ENCODE peak calls at places on chromosomes 1 and 21, in six cellular contexts. X is stomach, W is AG04449, M is fibroblast of pulmonary artery, T is dorsolateral prefrontal cortex, O is mucosa of descending colon. J is an unnamed sample.

GRCh38 chr1:197838836-197839235 is 63.6 kb upstream of the DENND1B start:
- DNase-seq in W (peak; percentile 50), M (peak; percentile 86), T (no peak), O (no peak), X (no peak), J (peak; percentile 45)

GRCh38 chr1:97277891-97278662 is 556.5 kb downstream of the PTBP2 start:
- DNase-seq in X (no peak), M (peak; percentile 87), T (no peak), O (no peak), W (peak; percentile 5), J (peak; percentile 43)

GRCh38 chr1:98292994-98293393 is 368.5 kb upstream of the SNX7 start:
- DNase-seq in W (no peak), M (no peak), O (no peak), T (no peak), X (no peak), J (no peak)

GRCh38 chr1:173431663-173432045 is 45.5 kb upstream of the PRDX6 start:
- DNase-seq in W (no peak), O (no peak), X (no peak), T (no peak), M (no peak), J (no peak)

GRCh38 chr1:18230840-18231239 is 123.2 kb downstream of the IGSF21 start:
- DNase-seq in T (no peak), O (no peak), M (no peak), X (no peak), W (no peak), J (no peak)

GRCh38 chr21:24148461-24148860 is 1458.8 kb downstream of the MRPL39 start:
- DNase-seq in W (no peak), X (no peak), M (no peak), T (no peak), O (no peak), J (no peak)

GRCh38 chr1:86773331-86774288 is 69.2 kb downstream of the SH3GLB1 start:
- DNase-seq in O (no peak), X (no peak), M (no peak), T (no peak), W (no peak), J (no peak)

GRCh38 chr1:21786640-21787039 is 3.7 kb upstream of the USP48 start:
- DNase-seq in T (no peak), X (no peak), W (no peak), O (no peak), M (no peak), J (no peak)

GRCh38 chr1:205729945-205730610 is 19.9 kb downstream of the NUCKS1 start:
- DNase-seq in O (no peak), W (no peak), T (no peak), X (no peak), M (no peak), J (no peak)

GRCh38 chr1:1630965-1631792 is 794 bp upstream of the MMP23B start:
- DNase-seq in W (no peak), X (peak; percentile 42), O (peak; percentile 72), M (peak; percentile 29), T (peak; percentile 44), J (no peak)

GRCh38 chr1:161119017-161119378 is 1.1 kb downstream of the NIT1 start:
- DNase-seq in M (peak; percentile 25), W (no peak), X (peak; percentile 43), T (no peak), O (peak; percentile 60), J (no peak)

GRCh38 chr1:169483500-169483966 is 2.2 kb downstream of the SLC19A2 start:
- DNase-seq in M (peak; percentile 49), X (peak; percentile 62), T (no peak), O (no peak), W (no peak), J (no peak)

GRCh38 chr1:17293681-17294415 is 14.1 kb upstream of the PADI4 start:
- DNase-seq in W (no peak), T (no peak), M (no peak), O (no peak), X (no peak), J (no peak)

GRCh38 chr1:236063919-236064673 is 794 bp downstream of the NID1 start:
- DNase-seq in T (no peak), O (peak; percentile 54), X (peak; percentile 64), M (peak; percentile 76), W (no peak), J (no peak)

GRCh38 chr1:226548281-226549093 is at the start of gene STUM:
- DNase-seq in M (peak; percentile 27), O (peak; percentile 57), X (peak; percentile 42), W (no peak), T (no peak), J (no peak)
- H3K4me3 ChIP-seq in M (peak within 1 kb of the TSS; percentile 19), O (no peak within 1 kb of the TSS), X (peak within 1 kb of the TSS; percentile 61), W (peak within 1 kb of the TSS; percentile 29), T (peak within 1 kb of the TSS; percentile 70), J (peak within 1 kb of the TSS; percentile 7)

GRCh38 chr1:200908158-200908868 is 13.6 kb downstream of the INAVA start:
- DNase-seq in X (no peak), W (no peak), M (no peak), O (peak; percentile 55), T (no peak), J (no peak)
- H3K4me3 ChIP-seq in X (no peak overlapping the region), W (no peak overlapping the region), M (no peak overlapping the region), O (no peak overlapping the region), T (no peak overlapping the region), J (no peak overlapping the region)

GRCh38 chr21:37006243-37006520 is 320 bp upstream of the RIPPLY3 start:
- DNase-seq in T (no peak), M (no peak), X (no peak), O (no peak), W (no peak), J (no peak)
- H3K4me3 ChIP-seq in T (peak overlapping the region; percentile 57), M (peak overlapping the region; percentile 42), X (peak overlapping the region; percentile 47), O (no peak overlapping the region), W (peak overlapping the region; percentile 51), J (peak overlapping the region; percentile 47)

GRCh38 chr1:246790364-246790763 is 66.2 kb downstream of the SCCPDH start:
- DNase-seq in X (no peak), T (no peak), M (no peak), W (no peak), O (no peak), J (no peak)

GRCh38 chr1:246790833-246791232 is 66.6 kb downstream of the SCCPDH start:
- DNase-seq in X (no peak), W (no peak), M (no peak), O (no peak), T (no peak), J (no peak)

GRCh38 chr1:246788895-246789338 is 64.7 kb downstream of the SCCPDH start:
- DNase-seq in X (no peak), T (no peak), O (no peak), M (peak; percentile 24), W (no peak), J (no peak)

GRCh38 chr1:246791303-246791918 is 67.2 kb downstream of the SCCPDH start:
- DNase-seq in O (no peak), W (no peak), T (no peak), M (no peak), X (no peak), J (no peak)

DNA sequence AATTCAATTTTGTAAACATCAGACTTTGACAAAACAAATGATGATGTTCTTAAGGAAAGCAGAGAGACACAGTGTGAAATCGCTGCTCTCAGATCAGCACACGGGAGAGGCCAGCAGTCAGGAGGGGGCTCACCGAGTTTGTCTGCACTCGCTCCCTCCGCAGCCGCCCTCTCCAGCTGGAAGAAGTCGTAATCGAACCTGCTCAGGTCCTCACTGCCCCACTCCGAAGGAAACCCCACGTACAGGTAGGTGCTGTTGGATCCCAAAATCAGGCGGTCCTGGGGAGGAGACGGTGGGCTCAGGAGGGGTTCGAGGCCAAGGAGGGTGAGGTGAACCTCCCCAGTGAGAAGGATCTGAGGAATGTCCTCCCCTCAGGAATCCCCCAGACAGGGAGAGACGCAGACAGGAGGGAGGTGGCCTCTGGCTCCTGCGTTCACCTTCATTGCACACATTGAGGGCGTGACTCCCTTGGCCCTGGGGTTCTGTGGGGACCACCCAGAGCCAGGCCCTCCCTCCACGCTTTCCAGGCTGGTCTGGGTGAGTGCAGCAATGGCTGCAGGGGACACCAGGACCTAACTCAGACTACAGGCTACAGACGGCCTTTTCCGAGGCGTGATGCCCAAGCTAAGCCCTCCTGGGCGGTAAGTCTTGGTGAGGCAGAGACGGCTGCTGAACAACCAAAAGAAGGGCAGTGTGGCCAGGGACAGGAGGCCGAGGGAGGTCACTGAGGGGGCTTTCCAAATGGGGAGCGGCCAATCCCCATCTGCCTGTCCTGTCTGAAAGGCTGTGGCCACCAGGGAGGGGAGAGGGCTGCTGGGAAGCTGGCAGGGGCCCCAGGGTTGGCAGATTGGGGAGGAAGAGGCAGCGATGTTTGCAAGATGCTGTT is 65.5 kb downstream of the SCCPDH start:
- DNase-seq in T (no peak), M (no peak), X (no peak), W (no peak), O (no peak), J (no peak)
- H3K4me3 ChIP-seq in T (peak overlapping the region; percentile 58), M (no peak overlapping the region), X (peak overlapping the region; percentile 44), W (no peak overlapping the region), O (no peak overlapping the region), J (no peak overlapping the region)

GRCh38 chr1:223240122-223240521 is 97.1 kb upstream of the TLR5 start:
- DNase-seq in W (no peak), T (no peak), X (no peak), M (no peak), O (no peak), J (no peak)
- H3K4me3 ChIP-seq in W (no peak overlapping the region), T (no peak overlapping the region), X (no peak overlapping the region), M (no peak overlapping the region), O (no peak overlapping the region), J (no peak overlapping the region)